ENCODE peak calls at places on chromosomes 13 and 19, in four cellular contexts. T is cardiac muscle cell; H is CD4-positive, CD25-positive, alpha-beta regulatory T cell; M is IMR-90. B is an unnamed sample.

GRCh38 chr13:37127706-37128241 is 22.3 kb upstream of the CSNK1A1L start:
- DNase-seq in H (no peak), M (peak; percentile 94), T (no peak), B (no peak)

GRCh38 chr13:113491418-113491883 is 940 bp upstream of the DCUN1D2 start:
- DNase-seq in M (peak; percentile 14), T (peak; percentile 47), H (no peak), B (peak; percentile 7)

GRCh38 chr13:50016421-50016820 is 1.2 kb downstream of the KCNRG start:
- DNase-seq in H (no peak), T (no peak), M (peak; percentile 83), B (no peak)

GRCh38 chr19:41616785-41617621 is 9.9 kb downstream of the CEACAM4 start:
- DNase-seq in T (peak; percentile 0), M (peak; percentile 10), H (no peak), B (peak; percentile 54)

GRCh38 chr19:4369109-4369887 is 25.9 kb downstream of the MPND start:
- DNase-seq in H (peak; percentile 61), T (no peak), M (no peak), B (no peak)

GRCh38 chr13:60990032-60990733 is 425.5 kb downstream of the PCDH20 start:
- DNase-seq in M (no peak), H (no peak), T (no peak), B (peak; percentile 29)

GRCh38 chr13:75285310-75285709 is 196.7 kb downstream of the TBC1D4 start:
- DNase-seq in M (no peak), T (no peak), H (no peak), B (no peak)

GRCh38 chr19:6393982-6394412 is 1.0 kb upstream of the GTF2F1 start:
- DNase-seq in H (no peak), T (no peak), M (no peak), B (no peak)

GRCh38 chr19:28437390-28438346 is 775.3 kb downstream of the UQCRFS1 start:
- DNase-seq in T (no peak), M (no peak), H (no peak), B (no peak)

GRCh38 chr19:53872762-53873161 is 5.1 kb downstream of the MYADM start:
- DNase-seq in M (no peak), H (no peak), T (no peak), B (no peak)

GRCh38 chr13:51666316-51666715 is 82.1 kb downstream of the WDFY2 start:
- DNase-seq in T (no peak), H (no peak), M (no peak), B (no peak)

GRCh38 chr13:44574466-44574855 is 1.7 kb downstream of the TSC22D1 start:
- DNase-seq in T (no peak), H (no peak), M (peak; percentile 36), B (no peak)

GRCh38 chr13:48144413-48145035 is 49.6 kb upstream of the MED4 start:
- DNase-seq in T (no peak), M (peak; percentile 45), H (no peak), B (no peak)

GRCh38 chr13:105598551-105598950 is 936.9 kb downstream of the EFNB2 start:
- DNase-seq in M (peak; percentile 52), T (no peak), H (no peak), B (no peak)

GRCh38 chr13:19266979-19267378 is 85.4 kb upstream of the TUBA3C start:
- DNase-seq in H (no peak), T (no peak), M (no peak), B (peak; percentile 95)

GRCh38 chr13:90483906-90484305 is 863.6 kb upstream of the MIR17HG start:
- DNase-seq in H (no peak), M (no peak), T (no peak), B (no peak)

GRCh38 chr19:1646149-1646930 is 6.1 kb downstream of the TCF3 start:
- DNase-seq in M (no peak), H (no peak), T (no peak), B (no peak)

GRCh38 chr19:46744005-46744691 is 1.7 kb upstream of the FKRP start:
- DNase-seq in M (no peak), T (no peak), H (no peak), B (no peak)

GRCh38 chr19:46737761-46738171 is 8.1 kb upstream of the FKRP start:
- DNase-seq in M (no peak), H (no peak), T (no peak), B (no peak)

GRCh38 chr19:46739290-46739771 is 6.5 kb upstream of the FKRP start:
- DNase-seq in M (no peak), H (no peak), T (peak; percentile 70), B (no peak)

GRCh38 chr19:46745030-46745429 is 827 bp upstream of the FKRP start:
- DNase-seq in M (no peak), T (no peak), H (no peak), B (no peak)

GRCh38 chr19:46741447-46741846 is 4.4 kb upstream of the FKRP start:
- DNase-seq in T (no peak), H (no peak), M (no peak), B (no peak)
- H3K27ac ChIP-seq in T (no peak overlapping the region), H (no peak overlapping the region), M (no peak overlapping the region), B (no peak overlapping the region)

GRCh38 chr13:111227405-111227804 is 93.0 kb upstream of the TEX29 start:
- DNase-seq in M (peak; percentile 52), T (no peak), H (no peak), B (no peak)

GRCh38 chr13:111230385-111230930 is 90.0 kb upstream of the TEX29 start:
- DNase-seq in H (no peak), T (peak; percentile 22), M (no peak), B (no peak)

GRCh38 chr13:111232191-111232590 is 88.3 kb upstream of the TEX29 start:
- DNase-seq in M (no peak), H (no peak), T (no peak), B (no peak)

GRCh38 chr13:111228262-111229144 is 91.9 kb upstream of the TEX29 start:
- DNase-seq in T (no peak), M (peak; percentile 34), H (no peak), B (no peak)

DNA sequence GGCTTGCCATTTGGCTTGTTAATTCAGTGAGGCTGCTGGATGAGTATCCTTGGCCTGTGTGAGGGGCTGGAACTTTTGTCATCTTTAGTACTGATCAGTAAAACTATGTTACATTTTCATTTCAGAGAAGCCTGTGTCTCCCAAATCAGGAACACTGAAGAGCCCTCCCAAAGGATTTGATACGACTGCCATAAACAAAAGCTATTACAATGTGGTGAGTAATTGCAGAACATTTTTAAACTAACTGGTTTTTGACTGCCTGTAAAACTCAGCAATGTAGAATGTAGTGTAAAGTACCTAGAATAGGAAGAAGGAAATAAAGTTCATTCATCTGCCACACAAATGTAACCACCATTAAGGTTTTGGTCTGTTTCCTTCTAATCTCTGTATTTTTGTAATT is 87.4 kb upstream of the TEX29 start:
- DNase-seq in H (no peak), T (no peak), M (peak; percentile 44), B (no peak)
- H3K4me1 ChIP-seq in H (no peaks in the 10 kb centered on the region), T (peaks cover 6% of the 10 kb centered on the region), M (peaks cover 3% of the 10 kb centered on the region), B (no peaks in the 10 kb centered on the region)

GRCh38 chr19:38741670-38742069 is 2.6 kb downstream of the CAPN12 start:
- DNase-seq in T (no peak), H (no peak), M (no peak), B (no peak)
- H3K27ac ChIP-seq in T (no peak overlapping the region), H (no peak overlapping the region), M (no peak overlapping the region), B (no peak overlapping the region)

DNA sequence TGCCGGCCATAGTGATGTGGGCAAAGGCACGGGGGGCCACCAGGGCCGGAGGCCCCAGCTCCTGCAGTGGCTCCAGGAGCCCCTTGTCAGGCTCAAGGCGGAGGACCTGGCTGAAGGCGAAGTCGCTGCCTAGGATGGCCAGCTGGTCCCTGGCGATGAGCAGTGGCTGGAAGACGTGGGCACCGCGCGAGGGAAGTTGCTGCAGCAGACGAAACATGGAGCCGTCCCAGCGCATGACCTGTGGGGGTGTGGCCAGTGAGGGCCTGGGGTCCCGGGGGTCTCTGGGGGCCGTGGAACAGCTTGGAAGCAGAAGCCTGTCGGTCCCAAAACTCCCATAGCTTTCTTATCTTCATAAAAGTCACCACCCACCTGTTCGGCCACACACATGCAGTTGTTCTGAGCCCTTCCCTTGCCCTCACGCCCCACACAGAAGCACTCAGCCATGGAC is 9.6 kb downstream of the LGI4 start:
- DNase-seq in M (no peak), H (no peak), T (no peak), B (no peak)
- H3K4me1 ChIP-seq in M (peaks cover 2% of the 10 kb centered on the region), H (peaks cover 9% of the 10 kb centered on the region), T (no peaks in the 10 kb centered on the region), B (peaks cover 11% of the 10 kb centered on the region)

GRCh38 chr19:44646049-44646416 is 2.3 kb downstream of the PVR start:
- DNase-seq in T (no peak), M (no peak), H (no peak), B (no peak)

GRCh38 chr19:44643605-44644390 is at the start of gene PVR:
- DNase-seq in T (peak; percentile 79), M (peak; percentile 77), H (no peak), B (peak; percentile 76)

GRCh38 chr19:44645407-44646048 is 1.8 kb downstream of the PVR start:
- DNase-seq in T (no peak), H (no peak), M (no peak), B (no peak)

GRCh38 chr19:44642375-44642774 is 1.3 kb upstream of the PVR start:
- DNase-seq in T (no peak), M (no peak), H (no peak), B (no peak)

GRCh38 chr19:44644391-44645016 is 794 bp downstream of the PVR start:
- DNase-seq in T (peak; percentile 23), H (no peak), M (peak; percentile 49), B (peak; percentile 47)
- H3K27ac ChIP-seq in T (peak overlapping the region; percentile 76), H (no peak overlapping the region), M (peak overlapping the region; percentile 91), B (peak overlapping the region; percentile 78)

B was measured in A673.